ENCODE peak calls at places on chromosome 21, in eight cellular contexts. Z is Panc1; R is left ventricle myocardium inferior; T is upper lobe of right lung; N is brain microvascular endothelial cell; K is CD4-positive, alpha-beta T cell; G is tibial nerve; W is dorsolateral prefrontal cortex. D is an unnamed sample.

GRCh38 chr21:25139390-25139789 is 467.9 kb downstream of the MRPL39 start:
- DNase-seq in Z (no peak), R (no peak), T (no peak), N (no peak), K (no peak), G (no peak), W (no peak), D (no peak)

GRCh38 chr21:15209224-15209623 is 144.4 kb upstream of the NRIP1 start:
- DNase-seq in Z (no peak), R (no peak), T (no peak), N (no peak), K (no peak), G (no peak), W (no peak), D (no peak)

GRCh38 chr21:34181418-34181817 is 108.0 kb downstream of the MRPS6 start:
- DNase-seq in Z (no peak), R (no peak), T (no peak), N (no peak), K (no peak), G (no peak), W (no peak), D (peak)

GRCh38 chr21:31222142-31222541 is 121.9 kb downstream of the TIAM1 start:
- DNase-seq in Z (no peak), R (no peak), T (no peak), N (no peak), K (no peak), G (no peak), W (no peak), D (no peak)

GRCh38 chr21:27586986-27587385 is 620.1 kb upstream of the ADAMTS5 start:
- DNase-seq in Z (no peak), R (no peak), T (no peak), N (no peak), K (no peak), G (no peak), W (no peak), D (no peak)

GRCh38 chr21:29219165-29219770 is 79.5 kb upstream of the BACH1 start:
- DNase-seq in Z (no peak), R (no peak), T (no peak), N (no peak), K (no peak), G (peak), W (no peak), D (no peak)

GRCh38 chr21:34498623-34499022 is 13.4 kb downstream of the KCNE1 start:
- DNase-seq in Z (no peak), R (no peak), T (no peak), N (peak), K (no peak), G (no peak), W (no peak), D (peak)

GRCh38 chr21:42157606-42158310 is 61.2 kb upstream of the ABCG1 start:
- DNase-seq in Z (no peak), R (no peak), T (no peak), N (no peak), K (no peak), G (no peak), W (no peak), D (no peak)

GRCh38 chr21:38413958-38414506 is 84.2 kb downstream of the ERG start:
- DNase-seq in Z (no peak), R (no peak), T (no peak), N (no peak), K (no peak), G (no peak), W (no peak), D (no peak)

GRCh38 chr21:29267666-29268065 is 31.1 kb upstream of the BACH1 start:
- DNase-seq in Z (no peak), R (no peak), T (no peak), N (no peak), K (no peak), G (no peak), W (no peak), D (no peak)

GRCh38 chr21:31837613-31838390 is 35.0 kb upstream of the HUNK start:
- DNase-seq in Z (no peak), R (no peak), T (no peak), N (no peak), K (no peak), G (no peak), W (no peak), D (no peak)

GRCh38 chr21:20272791-20273362 is 725.3 kb upstream of the NCAM2 start:
- DNase-seq in Z (no peak), R (no peak), T (no peak), N (no peak), K (no peak), G (no peak), W (no peak), D (no peak)

GRCh38 chr21:39263372-39263771 is 50.1 kb downstream of the BRWD1 start:
- DNase-seq in Z (no peak), R (no peak), T (no peak), N (no peak), K (no peak), G (no peak), W (no peak), D (no peak)

GRCh38 chr21:27246741-27247140 is 279.9 kb upstream of the ADAMTS5 start:
- DNase-seq in Z (no peak), R (no peak), T (no peak), N (peak), K (no peak), G (no peak), W (no peak), D (no peak)

GRCh38 chr21:25735895-25736597 is 1.3 kb downstream of the GABPA start:
- DNase-seq in Z (peak), R (no peak), T (no peak), N (peak), K (no peak), G (no peak), W (no peak), D (no peak)

GRCh38 chr21:32624726-32625125 is 12.5 kb upstream of the CFAP298 start:
- DNase-seq in Z (no peak), R (no peak), T (no peak), N (no peak), K (no peak), G (no peak), W (no peak), D (no peak)

GRCh38 chr21:35072557-35072956 is 23.5 kb upstream of the RUNX1 start:
- DNase-seq in Z (no peak), R (no peak), T (no peak), N (no peak), K (no peak), G (no peak), W (no peak), D (no peak)

GRCh38 chr21:41662761-41663160 is 104.1 kb downstream of the RIPK4 start:
- DNase-seq in Z (no peak), R (no peak), T (no peak), N (no peak), K (no peak), G (no peak), W (no peak), D (no peak)

GRCh38 chr21:42056468-42056867 is 14.6 kb upstream of the UMODL1 start:
- DNase-seq in Z (no peak), R (no peak), T (peak), N (no peak), K (no peak), G (no peak), W (no peak), D (no peak)

GRCh38 chr21:31316488-31317169 is 27.4 kb downstream of the TIAM1 start:
- DNase-seq in Z (no peak), R (no peak), T (no peak), N (peak), K (no peak), G (no peak), W (no peak), D (no peak)

GRCh38 chr21:34073749-34074282 is 438 bp downstream of the MRPS6 start:
- DNase-seq in Z (no peak), R (peak), T (peak), N (no peak), K (peak), G (no peak), W (peak), D (peak)

GRCh38 chr21:36709868-36710728 is 11.2 kb downstream of the SIM2 start:
- DNase-seq in Z (no peak), R (no peak), T (peak), N (no peak), K (no peak), G (no peak), W (no peak), D (no peak)

GRCh38 chr21:31366825-31367224 is 22.8 kb upstream of the TIAM1 start:
- DNase-seq in Z (peak), R (no peak), T (no peak), N (peak), K (no peak), G (no peak), W (no peak), D (no peak)

GRCh38 chr21:35208810-35209517 is 159.9 kb upstream of the RUNX1 start:
- DNase-seq in Z (no peak), R (no peak), T (no peak), N (no peak), K (no peak), G (no peak), W (no peak), D (peak)

GRCh38 chr21:27220416-27220815 is 253.5 kb upstream of the ADAMTS5 start:
- DNase-seq in Z (no peak), R (no peak), T (no peak), N (no peak), K (no peak), G (no peak), W (no peak), D (no peak)

GRCh38 chr21:29091032-29091431 is 17.6 kb upstream of the CCT8 start:
- DNase-seq in Z (no peak), R (no peak), T (no peak), N (peak), K (no peak), G (no peak), W (no peak), D (no peak)

GRCh38 chr21:38848187-38848609 is 42.5 kb downstream of the ETS2 start:
- DNase-seq in Z (no peak), R (peak), T (no peak), N (no peak), K (no peak), G (no peak), W (no peak), D (peak)

GRCh38 chr21:31945576-31945975 is 72.8 kb downstream of the HUNK start:
- DNase-seq in Z (no peak), R (no peak), T (no peak), N (no peak), K (no peak), G (no peak), W (no peak), D (no peak)

GRCh38 chr21:25329227-25329626 is 278.1 kb downstream of the MRPL39 start:
- DNase-seq in Z (no peak), R (no peak), T (no peak), N (no peak), K (no peak), G (no peak), W (no peak), D (no peak)

GRCh38 chr21:37292041-37292440 is 24.9 kb upstream of the VPS26C start:
- DNase-seq in Z (no peak), R (no peak), T (no peak), N (no peak), K (no peak), G (no peak), W (no peak), D (no peak)

GRCh38 chr21:33848252-33848953 is 67.2 kb downstream of the ATP5PO start:
- DNase-seq in Z (no peak), R (no peak), T (no peak), N (no peak), K (no peak), G (no peak), W (no peak), D (no peak)

GRCh38 chr21:38148046-38148445 is 108.7 kb upstream of the KCNJ15 start:
- DNase-seq in Z (no peak), R (no peak), T (no peak), N (no peak), K (no peak), G (no peak), W (no peak), D (no peak)

GRCh38 chr21:34579411-34579810 is 35.5 kb downstream of the RCAN1 start:
- DNase-seq in Z (no peak), R (no peak), T (no peak), N (peak), K (no peak), G (no peak), W (no peak), D (no peak)

GRCh38 chr21:41363370-41364270 is 1.8 kb downstream of the MX2 start:
- DNase-seq in Z (no peak), R (no peak), T (no peak), N (no peak), K (no peak), G (no peak), W (no peak), D (no peak)

GRCh38 chr21:26846036-26846931 is 1.1 kb upstream of the ADAMTS1 start:
- DNase-seq in Z (no peak), R (peak), T (peak), N (peak), K (no peak), G (peak), W (peak), D (peak)

GRCh38 chr21:37793660-37794059 is 122.6 kb downstream of the KCNJ6 start:
- DNase-seq in Z (no peak), R (no peak), T (no peak), N (no peak), K (no peak), G (no peak), W (no peak), D (no peak)

GRCh38 chr21:35861656-35862055 is 198.7 kb downstream of the SETD4 start:
- DNase-seq in Z (no peak), R (no peak), T (no peak), N (no peak), K (no peak), G (no peak), W (no peak), D (no peak)

GRCh38 chr21:42289926-42290325 is 25.3 kb downstream of the TFF3 start:
- DNase-seq in Z (no peak), R (peak), T (peak), N (no peak), K (no peak), G (peak), W (peak), D (peak)

GRCh38 chr21:41064951-41065350 is 103.0 kb upstream of the BACE2 start:
- DNase-seq in Z (no peak), R (no peak), T (no peak), N (no peak), K (no peak), G (no peak), W (no peak), D (no peak)

DNA sequence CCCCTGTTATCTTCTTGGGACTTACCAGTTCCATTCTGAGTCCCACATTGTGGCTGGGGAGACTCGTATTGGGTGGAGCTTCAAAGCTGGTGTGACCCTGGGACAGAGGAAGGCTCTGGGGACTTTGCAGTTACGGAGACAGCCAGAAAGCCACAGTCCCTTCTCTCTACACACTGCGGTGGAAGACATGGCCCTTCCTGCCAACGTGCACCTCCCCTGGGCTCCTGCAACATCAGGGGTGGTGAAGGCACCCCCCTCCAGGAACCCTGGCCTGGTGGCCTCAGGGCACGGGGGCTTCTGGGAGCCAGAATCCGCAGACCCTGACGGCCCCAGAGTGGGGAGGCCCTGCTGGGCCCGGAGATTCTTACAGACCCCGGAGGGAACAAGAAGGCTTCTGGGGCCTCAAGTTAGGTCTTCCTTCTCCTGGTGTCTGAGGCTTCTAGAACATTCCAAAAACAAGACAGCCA is 113.0 kb downstream of the SIK1 start:
- DNase-seq in Z (no peak), R (no peak), T (no peak), N (no peak), K (no peak), G (no peak), W (no peak), D (peak)
- H3K27ac ChIP-seq in Z (no peak), R (no peak), T (no peak), N (no peak), K (no peak), G (no peak), W (no peak), D (no peak)

GRCh38 chr21:45367402-45368351 is 37.3 kb upstream of the COL18A1 start:
- DNase-seq in Z (no peak), R (no peak), T (no peak), N (no peak), K (no peak), G (no peak), W (no peak), D (no peak)

GRCh38 chr21:45365186-45365607 is 39.8 kb upstream of the COL18A1 start:
- DNase-seq in Z (no peak), R (no peak), T (no peak), N (no peak), K (no peak), G (no peak), W (no peak), D (peak)

GRCh38 chr21:45365608-45366241 is 39.2 kb upstream of the COL18A1 start:
- DNase-seq in Z (no peak), R (no peak), T (no peak), N (peak), K (no peak), G (no peak), W (no peak), D (no peak)

GRCh38 chr21:45366476-45366875 is 38.5 kb upstream of the COL18A1 start:
- DNase-seq in Z (no peak), R (no peak), T (no peak), N (no peak), K (no peak), G (no peak), W (no peak), D (no peak)

DNA sequence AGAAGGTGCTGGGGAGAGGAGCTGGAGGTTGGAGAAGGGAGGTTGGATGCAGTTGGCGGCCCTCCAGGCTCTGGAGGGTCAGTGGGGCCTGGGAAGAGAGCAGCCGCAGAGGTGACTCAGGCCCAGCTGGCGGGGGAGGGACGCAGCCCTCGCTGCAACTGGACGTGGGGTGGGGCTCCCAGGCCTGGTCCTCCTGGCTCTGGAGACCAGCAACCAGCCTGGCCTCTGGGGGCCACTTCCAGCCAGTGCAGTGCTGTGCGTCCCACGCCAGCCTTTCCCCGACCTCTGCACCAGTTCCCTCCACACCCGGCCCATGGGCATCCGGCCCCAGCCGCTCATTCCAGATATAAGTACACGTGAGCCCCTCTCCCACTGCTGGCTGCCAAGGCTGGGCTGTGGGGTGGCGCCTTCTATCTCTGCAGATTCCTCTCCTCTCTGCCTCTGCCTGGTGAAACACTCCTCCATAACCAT is 38.0 kb upstream of the COL18A1 start:
- DNase-seq in Z (no peak), R (peak), T (no peak), N (peak), K (no peak), G (no peak), W (no peak), D (peak)
- TF ChIP-seq CTCF in Z (no peak), R (no peak), T (no peak), N (peak), K (no peak), G (no peak), W (no peak), D (no peak)

DNA sequence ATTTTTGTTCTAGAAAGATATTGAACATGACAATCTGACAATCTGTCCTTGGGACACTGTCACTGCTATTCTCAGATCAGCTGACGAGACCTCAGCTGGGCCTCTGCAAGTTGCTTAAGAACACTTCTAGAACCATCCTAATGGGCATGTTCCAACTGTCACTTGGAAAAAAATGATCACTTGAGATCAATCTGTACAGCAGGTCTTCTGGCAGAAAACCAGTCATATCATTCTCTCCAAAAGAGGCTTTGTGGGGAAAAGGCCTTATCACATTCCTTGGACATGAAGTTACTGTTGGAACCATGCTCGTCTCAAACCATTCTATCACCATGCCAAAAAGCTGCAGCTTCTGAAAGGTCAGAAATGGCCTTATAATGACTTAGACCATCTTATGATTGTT is 744.2 kb downstream of the USP25 start:
- DNase-seq in Z (no peak), R (no peak), T (no peak), N (peak), K (no peak), G (no peak), W (no peak), D (no peak)
- H3K27ac ChIP-seq in Z (no peak), R (peak), T (no peak), N (no peak), K (no peak), G (peak), W (no peak), D (peak)

DNA sequence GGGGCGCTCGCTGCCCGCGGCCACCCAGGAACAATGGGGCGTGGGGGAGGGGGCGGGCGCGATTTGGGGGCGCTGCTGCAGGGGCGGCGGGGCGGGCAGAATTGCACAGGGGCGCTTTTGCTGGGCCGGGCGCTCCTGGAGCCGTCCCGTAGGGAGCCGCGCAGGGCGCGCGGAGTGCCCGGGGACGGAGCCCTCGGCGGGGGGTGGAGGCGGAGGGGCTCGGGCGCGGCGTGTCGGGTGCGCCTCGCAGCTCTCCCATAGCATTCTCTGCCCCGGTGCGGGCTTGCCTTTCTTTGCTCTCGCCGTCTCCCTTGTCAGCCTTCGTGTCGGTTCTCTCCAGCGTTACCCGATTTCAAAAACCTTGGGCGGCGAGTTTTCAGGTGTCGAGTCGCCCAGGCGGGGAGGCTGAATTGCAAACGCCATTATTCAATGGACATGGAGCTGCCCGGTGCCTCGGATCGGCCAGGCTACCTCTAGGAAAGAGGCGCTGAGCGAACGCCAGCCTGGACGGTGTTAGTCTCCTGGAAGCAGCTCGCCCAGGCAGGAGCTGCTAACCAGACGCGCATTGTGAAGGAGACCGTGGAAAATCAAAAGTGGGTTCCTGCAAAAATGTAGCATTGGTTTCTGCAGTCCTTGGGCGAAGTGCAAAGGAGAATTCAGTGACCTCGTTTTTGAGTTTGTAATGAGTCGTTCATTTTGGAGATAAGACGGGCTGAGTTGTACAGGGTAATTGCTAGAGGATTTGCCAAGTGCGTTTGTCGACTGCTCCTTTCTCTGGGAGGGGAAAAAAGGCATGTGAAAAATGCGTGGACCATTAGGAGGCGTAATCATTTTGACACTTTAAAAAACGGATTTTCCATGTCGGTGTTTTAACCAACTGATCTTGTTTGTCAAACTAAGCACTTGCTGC is 626 bp downstream of the CXADR start:
- DNase-seq in Z (no peak), R (no peak), T (peak), N (peak), K (peak), G (no peak), W (peak), D (peak)
- TF ChIP-seq CTCF in Z (peak), R (no peak), T (no peak), N (no peak), K (no peak), G (no peak), W (no peak), D (no peak)